ENCODE peak calls at places on chromosomes 13 and 19, in ten cellular contexts. H is A549, I is tibial artery, T is RWPE1, Y is astrocyte of the cerebellum, U is dorsolateral prefrontal cortex, A is fibroblast of mammary gland, V is epithelial cell of esophagus, D is PC-3, Z is mucosa of descending colon. B is an unnamed sample.

GRCh38 chr13:30463820-30464495 is 1.8 kb downstream of the HMGB1 start:
- DNase-seq in U (peak; percentile 26), A (peak; percentile 73), Z (peak; percentile 79), H (no peak), Y (no peak), V (peak; percentile 54), I (peak; percentile 81), D (peak; percentile 51), T (peak; percentile 19), B (peak; percentile 92)

GRCh38 chr19:7852851-7853759 is 21.1 kb downstream of the PRR36 start:
- DNase-seq in T (peak; percentile 74), D (peak; percentile 86), Y (no peak), H (peak; percentile 78), V (peak; percentile 81), U (peak; percentile 61), A (peak; percentile 49), Z (peak; percentile 90), I (no peak), B (no peak)

GRCh38 chr13:102703721-102704035 is 8.8 kb upstream of the METTL21C start:
- DNase-seq in I (no peak), A (no peak), D (no peak), T (no peak), H (no peak), V (no peak), Z (no peak), Y (no peak), U (no peak), B (no peak)

GRCh38 chr19:7442423-7442822 is 46.4 kb downstream of the PEX11G start:
- DNase-seq in A (peak; percentile 20), Y (no peak), U (no peak), D (no peak), H (no peak), I (no peak), Z (no peak), T (no peak), V (no peak), B (no peak)

GRCh38 chr13:45658586-45659235 is 43.2 kb upstream of the ERICH6B start:
- DNase-seq in H (no peak), Z (no peak), V (peak; percentile 69), D (peak; percentile 69), I (no peak), T (peak; percentile 76), U (no peak), A (peak; percentile 86), Y (peak; percentile 5), B (peak; percentile 53)

GRCh38 chr13:27822873-27823311 is 30.6 kb downstream of the GSX1 start:
- DNase-seq in Y (no peak), U (no peak), A (peak; percentile 27), V (peak; percentile 17), T (no peak), H (no peak), I (no peak), Z (no peak), D (no peak), B (no peak)

GRCh38 chr19:10408511-10409291 is 5.4 kb upstream of the CDC37 start:
- DNase-seq in U (no peak), Y (no peak), Z (peak; percentile 57), H (no peak), I (no peak), D (no peak), T (no peak), A (no peak), V (no peak), B (no peak)

GRCh38 chr13:51034906-51035305 is 76.2 kb downstream of the C13orf42 start:
- DNase-seq in Z (no peak), V (peak; percentile 8), A (peak; percentile 10), D (peak; percentile 82), I (no peak), U (no peak), Y (no peak), H (no peak), T (no peak), B (peak; percentile 50)

GRCh38 chr19:5435642-5436017 is 19.6 kb upstream of the ZNRF4 start:
- DNase-seq in V (no peak), H (no peak), Z (no peak), I (no peak), Y (no peak), A (no peak), T (no peak), U (no peak), D (no peak), B (no peak)

GRCh38 chr19:10552596-10553053 is 8.9 kb downstream of the ATG4D start:
- DNase-seq in D (peak; percentile 47), Y (no peak), T (peak; percentile 73), U (no peak), V (no peak), Z (no peak), I (no peak), A (peak; percentile 43), H (peak; percentile 48), B (no peak)

DNA sequence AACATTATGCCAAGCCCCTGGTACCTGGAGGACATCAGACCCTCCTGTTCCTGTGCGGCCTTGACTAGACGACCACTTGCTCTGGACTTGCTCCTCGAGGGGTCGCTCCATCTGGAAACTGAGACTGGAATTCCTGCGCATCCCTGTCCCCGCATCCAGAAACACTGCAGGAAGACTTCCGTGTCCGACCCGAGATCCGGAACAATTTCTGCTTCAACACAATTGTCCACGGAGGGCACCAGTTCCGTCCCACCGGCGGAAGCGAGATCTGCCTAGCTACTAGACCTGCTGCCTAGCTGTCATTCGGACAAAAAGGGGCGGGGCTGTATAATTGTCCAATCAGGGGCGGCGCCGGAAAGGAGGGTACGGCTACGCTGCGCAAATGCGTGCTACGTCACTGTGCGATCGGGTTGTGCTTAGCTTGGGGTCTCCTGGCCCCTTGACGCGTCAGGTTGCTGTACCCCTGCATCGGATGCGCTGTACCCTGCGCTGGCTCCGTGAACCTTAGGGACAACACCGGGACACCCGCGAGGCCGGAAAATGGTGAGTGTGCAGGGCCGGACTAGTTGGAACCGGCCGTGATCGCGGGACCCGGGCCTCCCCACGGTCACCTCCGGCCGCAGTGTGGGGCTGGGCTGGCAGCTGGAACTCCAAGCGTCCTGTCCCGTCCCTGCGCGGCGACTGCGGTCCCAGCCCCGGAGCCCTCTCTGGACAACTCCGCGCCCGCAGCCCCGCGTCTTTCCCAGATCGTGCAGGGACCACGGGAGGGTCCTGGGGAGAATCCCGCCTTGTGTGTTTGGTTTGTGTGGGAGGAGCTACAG is at the start of the genes ZNF490 and ZNF791:
- DNase-seq in Z (peak; percentile 96), V (peak; percentile 98), U (peak; percentile 97), H (peak; percentile 89), T (peak; percentile 99), Y (peak; percentile 94), A (peak; percentile 97), D (peak; percentile 100), I (peak; percentile 99), B (peak; percentile 100)
- TF ChIP-seq CTCF in Z (peak; percentile 19), V (no peak), U (peak; percentile 32), H (no peak), T (no peak), Y (peak; percentile 18), A (peak; percentile 3), D (peak; percentile 28), I (no peak), B (no peak)

GRCh38 chr19:1590641-1591397 is 1.8 kb downstream of the MBD3 start:
- DNase-seq in I (no peak), Z (no peak), D (no peak), A (peak; percentile 31), Y (no peak), H (no peak), V (peak; percentile 46), U (no peak), T (no peak), B (no peak)

GRCh38 chr19:1592023-1592754 is 476 bp downstream of the MBD3 start:
- DNase-seq in D (peak; percentile 81), H (peak; percentile 75), T (peak; percentile 86), Y (peak; percentile 64), A (peak; percentile 84), U (peak; percentile 68), V (peak; percentile 91), Z (peak; percentile 91), I (peak; percentile 90), B (peak; percentile 93)

GRCh38 chr19:1591421-1592022 is 1.1 kb downstream of the MBD3 start:
- DNase-seq in Y (no peak), D (no peak), V (no peak), A (no peak), T (no peak), Z (no peak), I (no peak), H (no peak), U (no peak), B (no peak)

GRCh38 chr19:1587872-1588271 is 4.8 kb downstream of the MBD3 start:
- DNase-seq in A (no peak), V (no peak), Z (no peak), D (no peak), T (no peak), I (no peak), U (no peak), H (no peak), Y (no peak), B (no peak)

GRCh38 chr19:1592755-1593628 is at the start of gene MBD3:
- DNase-seq in I (peak; percentile 96), A (peak; percentile 89), V (peak; percentile 95), Y (peak; percentile 61), T (peak; percentile 95), U (peak; percentile 90), D (peak; percentile 92), Z (peak; percentile 95), H (peak; percentile 80), B (peak; percentile 96)
- TF ChIP-seq CTCF in I (peak; percentile 17), A (no peak), V (no peak), Y (no peak), T (no peak), U (no peak), D (no peak), Z (no peak), H (no peak), B (peak; percentile 21)

GRCh38 chr13:49220035-49220855 is at the start of gene MLNR:
- DNase-seq in D (no peak), V (peak; percentile 38), A (peak; percentile 33), Y (no peak), Z (peak; percentile 65), T (no peak), H (peak; percentile 67), U (no peak), I (no peak), B (no peak)
- TF ChIP-seq CTCF in D (no peak), V (no peak), A (no peak), Y (no peak), Z (no peak), T (no peak), H (peak; percentile 38), U (no peak), I (no peak), B (no peak)

GRCh38 chr19:55240713-55241020 is 12.1 kb upstream of the TMEM86B start:
- DNase-seq in V (no peak), A (no peak), I (no peak), D (no peak), H (no peak), Y (no peak), U (no peak), T (no peak), Z (no peak), B (no peak)

GRCh38 chr19:55241935-55242464 is 13.4 kb upstream of the TMEM86B start:
- DNase-seq in T (no peak), D (no peak), U (no peak), Z (no peak), Y (no peak), A (no peak), V (no peak), H (no peak), I (no peak), B (no peak)

GRCh38 chr19:55238030-55238429 is 9.5 kb upstream of the TMEM86B start:
- DNase-seq in H (no peak), A (no peak), T (no peak), Y (no peak), Z (no peak), D (no peak), V (no peak), I (no peak), U (no peak), B (no peak)

GRCh38 chr19:55241143-55241934 is 12.8 kb upstream of the TMEM86B start:
- DNase-seq in Z (peak; percentile 23), H (no peak), T (no peak), Y (no peak), D (no peak), A (no peak), U (no peak), V (no peak), I (no peak), B (no peak)

GRCh38 chr19:55239004-55239403 is 10.4 kb upstream of the TMEM86B start:
- DNase-seq in H (no peak), T (no peak), V (no peak), A (no peak), Y (no peak), I (no peak), U (no peak), D (no peak), Z (no peak), B (no peak)
- TF ChIP-seq CTCF in H (no peak), T (no peak), V (no peak), A (no peak), Y (no peak), I (no peak), U (no peak), D (no peak), Z (no peak), B (no peak)

B was measured in esophagus muscularis mucosa.